ENCODE peak calls at places on chromosomes 2 and 18, in ten cellular contexts. One of them, this sample, is unnamed.

GRCh38 chr2:237179161-237179560 is 93.5 kb downstream of the COPS8 start:
- DNase-seq in NCI-H1436: no peak
- DNase-seq in stimulated activated naive B cell treated with anti-CD40 and anti-IgM and Interleukin-4, amounts not matched to agents 10 μg/mL and 1 μg/mL and 100 μg/mL, for 72 hours: no peak
- DNase-seq in T-helper 2 cell: no peak
- DNase-seq in HS-5: no peak
- DNase-seq in gastrocnemius medialis: no peak
- DNase-seq in pons: no peak
- DNase-seq in iris pigment epithelial cell: no peak
- DNase-seq in effector memory CD8-positive, alpha-beta T cell: no peak
- DNase-seq in smooth muscle cell of the brain vasculature: no peak
- DNase-seq in this sample: no peak

GRCh38 chr2:208253518-208254117 is 1.3 kb downstream of the IDH1 start:
- DNase-seq in NCI-H1436: no peak
- DNase-seq in stimulated activated naive B cell treated with anti-CD40 and anti-IgM and Interleukin-4, amounts not matched to agents 10 μg/mL and 1 μg/mL and 100 μg/mL, for 72 hours: no peak
- DNase-seq in T-helper 2 cell: no peak
- DNase-seq in HS-5: no peak
- DNase-seq in gastrocnemius medialis: no peak
- DNase-seq in pons: no peak
- DNase-seq in iris pigment epithelial cell: no peak
- DNase-seq in effector memory CD8-positive, alpha-beta T cell: no peak
- DNase-seq in smooth muscle cell of the brain vasculature: no peak
- DNase-seq in this sample: peak

GRCh38 chr2:15812187-15812830 is 128.0 kb upstream of the MYCN start:
- DNase-seq in NCI-H1436: no peak
- DNase-seq in stimulated activated naive B cell treated with anti-CD40 and anti-IgM and Interleukin-4, amounts not matched to agents 10 μg/mL and 1 μg/mL and 100 μg/mL, for 72 hours: no peak
- DNase-seq in T-helper 2 cell: no peak
- DNase-seq in HS-5: no peak
- DNase-seq in gastrocnemius medialis: no peak
- DNase-seq in pons: no peak
- DNase-seq in iris pigment epithelial cell: no peak
- DNase-seq in effector memory CD8-positive, alpha-beta T cell: no peak
- DNase-seq in smooth muscle cell of the brain vasculature: no peak
- DNase-seq in this sample: no peak

GRCh38 chr2:85888020-85888744 is 608 bp downstream of the ST3GAL5 start:
- DNase-seq in NCI-H1436: no peak
- DNase-seq in stimulated activated naive B cell treated with anti-CD40 and anti-IgM and Interleukin-4, amounts not matched to agents 10 μg/mL and 1 μg/mL and 100 μg/mL, for 72 hours: peak
- DNase-seq in T-helper 2 cell: peak
- DNase-seq in HS-5: no peak
- DNase-seq in gastrocnemius medialis: no peak
- DNase-seq in pons: no peak
- DNase-seq in iris pigment epithelial cell: peak
- DNase-seq in effector memory CD8-positive, alpha-beta T cell: peak
- DNase-seq in smooth muscle cell of the brain vasculature: no peak
- DNase-seq in this sample: no peak

GRCh38 chr2:68052717-68053422 is 9.9 kb downstream of the C1D start:
- DNase-seq in NCI-H1436: no peak
- DNase-seq in stimulated activated naive B cell treated with anti-CD40 and anti-IgM and Interleukin-4, amounts not matched to agents 10 μg/mL and 1 μg/mL and 100 μg/mL, for 72 hours: no peak
- DNase-seq in T-helper 2 cell: no peak
- DNase-seq in HS-5: no peak
- DNase-seq in gastrocnemius medialis: no peak
- DNase-seq in pons: no peak
- DNase-seq in iris pigment epithelial cell: peak
- DNase-seq in effector memory CD8-positive, alpha-beta T cell: no peak
- DNase-seq in smooth muscle cell of the brain vasculature: no peak
- DNase-seq in this sample: no peak

GRCh38 chr2:215614296-215614695 is 178.4 kb upstream of the FN1 start:
- DNase-seq in NCI-H1436: no peak
- DNase-seq in stimulated activated naive B cell treated with anti-CD40 and anti-IgM and Interleukin-4, amounts not matched to agents 10 μg/mL and 1 μg/mL and 100 μg/mL, for 72 hours: no peak
- DNase-seq in T-helper 2 cell: no peak
- DNase-seq in HS-5: no peak
- DNase-seq in gastrocnemius medialis: no peak
- DNase-seq in pons: no peak
- DNase-seq in iris pigment epithelial cell: no peak
- DNase-seq in effector memory CD8-positive, alpha-beta T cell: no peak
- DNase-seq in smooth muscle cell of the brain vasculature: no peak
- DNase-seq in this sample: no peak

GRCh38 chr2:9207641-9208301 is 1.2 kb downstream of the ASAP2 start:
- DNase-seq in NCI-H1436: peak
- DNase-seq in stimulated activated naive B cell treated with anti-CD40 and anti-IgM and Interleukin-4, amounts not matched to agents 10 μg/mL and 1 μg/mL and 100 μg/mL, for 72 hours: no peak
- DNase-seq in T-helper 2 cell: peak
- DNase-seq in HS-5: no peak
- DNase-seq in gastrocnemius medialis: no peak
- DNase-seq in pons: no peak
- DNase-seq in iris pigment epithelial cell: peak
- DNase-seq in effector memory CD8-positive, alpha-beta T cell: no peak
- DNase-seq in smooth muscle cell of the brain vasculature: no peak
- DNase-seq in this sample: peak

GRCh38 chr18:60905699-60906098 is 427.5 kb upstream of the CDH20 start:
- DNase-seq in NCI-H1436: no peak
- DNase-seq in stimulated activated naive B cell treated with anti-CD40 and anti-IgM and Interleukin-4, amounts not matched to agents 10 μg/mL and 1 μg/mL and 100 μg/mL, for 72 hours: no peak
- DNase-seq in T-helper 2 cell: no peak
- DNase-seq in HS-5: no peak
- DNase-seq in gastrocnemius medialis: no peak
- DNase-seq in pons: no peak
- DNase-seq in iris pigment epithelial cell: peak
- DNase-seq in effector memory CD8-positive, alpha-beta T cell: no peak
- DNase-seq in smooth muscle cell of the brain vasculature: no peak
- DNase-seq in this sample: no peak

GRCh38 chr2:215994901-215995300 is 18.4 kb downstream of the MREG start:
- DNase-seq in NCI-H1436: no peak
- DNase-seq in stimulated activated naive B cell treated with anti-CD40 and anti-IgM and Interleukin-4, amounts not matched to agents 10 μg/mL and 1 μg/mL and 100 μg/mL, for 72 hours: no peak
- DNase-seq in T-helper 2 cell: no peak
- DNase-seq in HS-5: no peak
- DNase-seq in gastrocnemius medialis: no peak
- DNase-seq in pons: no peak
- DNase-seq in iris pigment epithelial cell: no peak
- DNase-seq in effector memory CD8-positive, alpha-beta T cell: no peak
- DNase-seq in smooth muscle cell of the brain vasculature: no peak
- DNase-seq in this sample: no peak

GRCh38 chr2:85811173-85811849 is 57.5 kb downstream of the ATOH8 start:
- DNase-seq in NCI-H1436: no peak
- DNase-seq in stimulated activated naive B cell treated with anti-CD40 and anti-IgM and Interleukin-4, amounts not matched to agents 10 μg/mL and 1 μg/mL and 100 μg/mL, for 72 hours: no peak
- DNase-seq in T-helper 2 cell: no peak
- DNase-seq in HS-5: no peak
- DNase-seq in gastrocnemius medialis: no peak
- DNase-seq in pons: no peak
- DNase-seq in iris pigment epithelial cell: peak
- DNase-seq in effector memory CD8-positive, alpha-beta T cell: no peak
- DNase-seq in smooth muscle cell of the brain vasculature: no peak
- DNase-seq in this sample: no peak

GRCh38 chr2:120350125-120350524 is 4.2 kb downstream of the INHBB start:
- DNase-seq in NCI-H1436: no peak
- DNase-seq in stimulated activated naive B cell treated with anti-CD40 and anti-IgM and Interleukin-4, amounts not matched to agents 10 μg/mL and 1 μg/mL and 100 μg/mL, for 72 hours: no peak
- DNase-seq in T-helper 2 cell: no peak
- DNase-seq in HS-5: no peak
- DNase-seq in gastrocnemius medialis: no peak
- DNase-seq in pons: no peak
- DNase-seq in iris pigment epithelial cell: no peak
- DNase-seq in effector memory CD8-positive, alpha-beta T cell: no peak
- DNase-seq in smooth muscle cell of the brain vasculature: no peak
- DNase-seq in this sample: no peak

GRCh38 chr18:38563396-38563980 is 997.9 kb upstream of the CELF4 start:
- DNase-seq in NCI-H1436: no peak
- DNase-seq in stimulated activated naive B cell treated with anti-CD40 and anti-IgM and Interleukin-4, amounts not matched to agents 10 μg/mL and 1 μg/mL and 100 μg/mL, for 72 hours: no peak
- DNase-seq in T-helper 2 cell: no peak
- DNase-seq in HS-5: no peak
- DNase-seq in gastrocnemius medialis: no peak
- DNase-seq in pons: no peak
- DNase-seq in iris pigment epithelial cell: no peak
- DNase-seq in effector memory CD8-positive, alpha-beta T cell: no peak
- DNase-seq in smooth muscle cell of the brain vasculature: no peak
- DNase-seq in this sample: peak

GRCh38 chr18:49849331-49850217 is 36.2 kb upstream of the ACAA2 start:
- DNase-seq in NCI-H1436: peak
- DNase-seq in stimulated activated naive B cell treated with anti-CD40 and anti-IgM and Interleukin-4, amounts not matched to agents 10 μg/mL and 1 μg/mL and 100 μg/mL, for 72 hours: no peak
- DNase-seq in T-helper 2 cell: no peak
- DNase-seq in HS-5: peak
- DNase-seq in gastrocnemius medialis: no peak
- DNase-seq in pons: no peak
- DNase-seq in iris pigment epithelial cell: peak
- DNase-seq in effector memory CD8-positive, alpha-beta T cell: no peak
- DNase-seq in smooth muscle cell of the brain vasculature: peak
- DNase-seq in this sample: peak

GRCh38 chr2:30301551-30301950 is 70.2 kb downstream of the LBH start:
- DNase-seq in NCI-H1436: no peak
- DNase-seq in stimulated activated naive B cell treated with anti-CD40 and anti-IgM and Interleukin-4, amounts not matched to agents 10 μg/mL and 1 μg/mL and 100 μg/mL, for 72 hours: no peak
- DNase-seq in T-helper 2 cell: no peak
- DNase-seq in HS-5: no peak
- DNase-seq in gastrocnemius medialis: no peak
- DNase-seq in pons: no peak
- DNase-seq in iris pigment epithelial cell: peak
- DNase-seq in effector memory CD8-positive, alpha-beta T cell: no peak
- DNase-seq in smooth muscle cell of the brain vasculature: no peak
- DNase-seq in this sample: no peak

GRCh38 chr2:238818576-238818975 is 29.3 kb upstream of the TWIST2 start:
- DNase-seq in NCI-H1436: no peak
- DNase-seq in stimulated activated naive B cell treated with anti-CD40 and anti-IgM and Interleukin-4, amounts not matched to agents 10 μg/mL and 1 μg/mL and 100 μg/mL, for 72 hours: no peak
- DNase-seq in T-helper 2 cell: no peak
- DNase-seq in HS-5: no peak
- DNase-seq in gastrocnemius medialis: no peak
- DNase-seq in pons: no peak
- DNase-seq in iris pigment epithelial cell: no peak
- DNase-seq in effector memory CD8-positive, alpha-beta T cell: no peak
- DNase-seq in smooth muscle cell of the brain vasculature: no peak
- DNase-seq in this sample: peak

GRCh38 chr18:30763913-30764350 is 278.6 kb downstream of the DSC3 start:
- DNase-seq in NCI-H1436: no peak
- DNase-seq in stimulated activated naive B cell treated with anti-CD40 and anti-IgM and Interleukin-4, amounts not matched to agents 10 μg/mL and 1 μg/mL and 100 μg/mL, for 72 hours: no peak
- DNase-seq in T-helper 2 cell: no peak
- DNase-seq in HS-5: no peak
- DNase-seq in gastrocnemius medialis: no peak
- DNase-seq in pons: no peak
- DNase-seq in iris pigment epithelial cell: no peak
- DNase-seq in effector memory CD8-positive, alpha-beta T cell: no peak
- DNase-seq in smooth muscle cell of the brain vasculature: no peak
- DNase-seq in this sample: no peak

GRCh38 chr18:61954347-61954746 is 61.5 kb upstream of the RNF152 start:
- DNase-seq in NCI-H1436: no peak
- DNase-seq in stimulated activated naive B cell treated with anti-CD40 and anti-IgM and Interleukin-4, amounts not matched to agents 10 μg/mL and 1 μg/mL and 100 μg/mL, for 72 hours: no peak
- DNase-seq in T-helper 2 cell: no peak
- DNase-seq in HS-5: no peak
- DNase-seq in gastrocnemius medialis: no peak
- DNase-seq in pons: no peak
- DNase-seq in iris pigment epithelial cell: no peak
- DNase-seq in effector memory CD8-positive, alpha-beta T cell: no peak
- DNase-seq in smooth muscle cell of the brain vasculature: no peak
- DNase-seq in this sample: no peak

GRCh38 chr2:174337337-174338154 is 2.8 kb downstream of the SP9 start:
- DNase-seq in NCI-H1436: no peak
- DNase-seq in stimulated activated naive B cell treated with anti-CD40 and anti-IgM and Interleukin-4, amounts not matched to agents 10 μg/mL and 1 μg/mL and 100 μg/mL, for 72 hours: no peak
- DNase-seq in T-helper 2 cell: peak
- DNase-seq in HS-5: no peak
- DNase-seq in gastrocnemius medialis: no peak
- DNase-seq in pons: no peak
- DNase-seq in iris pigment epithelial cell: no peak
- DNase-seq in effector memory CD8-positive, alpha-beta T cell: no peak
- DNase-seq in smooth muscle cell of the brain vasculature: no peak
- DNase-seq in this sample: no peak

GRCh38 chr2:71880287-71880686 is 267.4 kb downstream of the CYP26B1 start:
- DNase-seq in NCI-H1436: no peak
- DNase-seq in stimulated activated naive B cell treated with anti-CD40 and anti-IgM and Interleukin-4, amounts not matched to agents 10 μg/mL and 1 μg/mL and 100 μg/mL, for 72 hours: no peak
- DNase-seq in T-helper 2 cell: no peak
- DNase-seq in HS-5: no peak
- DNase-seq in gastrocnemius medialis: no peak
- DNase-seq in pons: no peak
- DNase-seq in iris pigment epithelial cell: no peak
- DNase-seq in effector memory CD8-positive, alpha-beta T cell: no peak
- DNase-seq in smooth muscle cell of the brain vasculature: no peak
- DNase-seq in this sample: no peak

GRCh38 chr2:23673830-23674679 is 252.9 kb downstream of the ATAD2B start:
- DNase-seq in NCI-H1436: no peak
- DNase-seq in stimulated activated naive B cell treated with anti-CD40 and anti-IgM and Interleukin-4, amounts not matched to agents 10 μg/mL and 1 μg/mL and 100 μg/mL, for 72 hours: no peak
- DNase-seq in T-helper 2 cell: peak
- DNase-seq in HS-5: no peak
- DNase-seq in gastrocnemius medialis: no peak
- DNase-seq in pons: no peak
- DNase-seq in iris pigment epithelial cell: no peak
- DNase-seq in effector memory CD8-positive, alpha-beta T cell: no peak
- DNase-seq in smooth muscle cell of the brain vasculature: no peak
- DNase-seq in this sample: peak

GRCh38 chr18:5628512-5629255 is 84.9 kb upstream of the EPB41L3 start:
- DNase-seq in NCI-H1436: no peak
- DNase-seq in stimulated activated naive B cell treated with anti-CD40 and anti-IgM and Interleukin-4, amounts not matched to agents 10 μg/mL and 1 μg/mL and 100 μg/mL, for 72 hours: peak
- DNase-seq in T-helper 2 cell: peak
- DNase-seq in HS-5: no peak
- DNase-seq in gastrocnemius medialis: peak
- DNase-seq in pons: no peak
- DNase-seq in iris pigment epithelial cell: peak
- DNase-seq in effector memory CD8-positive, alpha-beta T cell: no peak
- DNase-seq in smooth muscle cell of the brain vasculature: no peak
- DNase-seq in this sample: no peak

GRCh38 chr18:79167526-79168190 is 98.5 kb downstream of the ATP9B start:
- DNase-seq in NCI-H1436: no peak
- DNase-seq in stimulated activated naive B cell treated with anti-CD40 and anti-IgM and Interleukin-4, amounts not matched to agents 10 μg/mL and 1 μg/mL and 100 μg/mL, for 72 hours: no peak
- DNase-seq in T-helper 2 cell: no peak
- DNase-seq in HS-5: no peak
- DNase-seq in gastrocnemius medialis: no peak
- DNase-seq in pons: no peak
- DNase-seq in iris pigment epithelial cell: no peak
- DNase-seq in effector memory CD8-positive, alpha-beta T cell: no peak
- DNase-seq in smooth muscle cell of the brain vasculature: no peak
- DNase-seq in this sample: no peak

GRCh38 chr2:136182315-136182714 is 64.4 kb upstream of the CXCR4 start:
- DNase-seq in NCI-H1436: no peak
- DNase-seq in stimulated activated naive B cell treated with anti-CD40 and anti-IgM and Interleukin-4, amounts not matched to agents 10 μg/mL and 1 μg/mL and 100 μg/mL, for 72 hours: no peak
- DNase-seq in T-helper 2 cell: no peak
- DNase-seq in HS-5: no peak
- DNase-seq in gastrocnemius medialis: no peak
- DNase-seq in pons: no peak
- DNase-seq in iris pigment epithelial cell: no peak
- DNase-seq in effector memory CD8-positive, alpha-beta T cell: no peak
- DNase-seq in smooth muscle cell of the brain vasculature: no peak
- DNase-seq in this sample: no peak

GRCh38 chr2:43279317-43279840 is 53.0 kb upstream of the ZFP36L2 start:
- DNase-seq in NCI-H1436: no peak
- DNase-seq in stimulated activated naive B cell treated with anti-CD40 and anti-IgM and Interleukin-4, amounts not matched to agents 10 μg/mL and 1 μg/mL and 100 μg/mL, for 72 hours: no peak
- DNase-seq in T-helper 2 cell: no peak
- DNase-seq in HS-5: no peak
- DNase-seq in gastrocnemius medialis: no peak
- DNase-seq in pons: no peak
- DNase-seq in iris pigment epithelial cell: no peak
- DNase-seq in effector memory CD8-positive, alpha-beta T cell: no peak
- DNase-seq in smooth muscle cell of the brain vasculature: no peak
- DNase-seq in this sample: no peak

GRCh38 chr2:161223139-161223732 is 63.0 kb downstream of the TANK start:
- DNase-seq in NCI-H1436: peak
- DNase-seq in stimulated activated naive B cell treated with anti-CD40 and anti-IgM and Interleukin-4, amounts not matched to agents 10 μg/mL and 1 μg/mL and 100 μg/mL, for 72 hours: no peak
- DNase-seq in T-helper 2 cell: peak
- DNase-seq in HS-5: no peak
- DNase-seq in gastrocnemius medialis: no peak
- DNase-seq in pons: peak
- DNase-seq in iris pigment epithelial cell: peak
- DNase-seq in effector memory CD8-positive, alpha-beta T cell: peak
- DNase-seq in smooth muscle cell of the brain vasculature: peak
- DNase-seq in this sample: peak

GRCh38 chr18:70422061-70422965 is 133.5 kb downstream of the SOCS6 start:
- DNase-seq in NCI-H1436: no peak
- DNase-seq in stimulated activated naive B cell treated with anti-CD40 and anti-IgM and Interleukin-4, amounts not matched to agents 10 μg/mL and 1 μg/mL and 100 μg/mL, for 72 hours: no peak
- DNase-seq in T-helper 2 cell: no peak
- DNase-seq in HS-5: peak
- DNase-seq in gastrocnemius medialis: peak
- DNase-seq in pons: peak
- DNase-seq in iris pigment epithelial cell: peak
- DNase-seq in effector memory CD8-positive, alpha-beta T cell: no peak
- DNase-seq in smooth muscle cell of the brain vasculature: peak
- DNase-seq in this sample: peak

GRCh38 chr18:60975419-60975818 is 357.8 kb upstream of the CDH20 start:
- DNase-seq in NCI-H1436: no peak
- DNase-seq in stimulated activated naive B cell treated with anti-CD40 and anti-IgM and Interleukin-4, amounts not matched to agents 10 μg/mL and 1 μg/mL and 100 μg/mL, for 72 hours: no peak
- DNase-seq in T-helper 2 cell: no peak
- DNase-seq in HS-5: no peak
- DNase-seq in gastrocnemius medialis: no peak
- DNase-seq in pons: no peak
- DNase-seq in iris pigment epithelial cell: no peak
- DNase-seq in effector memory CD8-positive, alpha-beta T cell: no peak
- DNase-seq in smooth muscle cell of the brain vasculature: no peak
- DNase-seq in this sample: no peak

GRCh38 chr18:7535436-7536190 is 31.5 kb upstream of the PTPRM start:
- DNase-seq in NCI-H1436: no peak
- DNase-seq in stimulated activated naive B cell treated with anti-CD40 and anti-IgM and Interleukin-4, amounts not matched to agents 10 μg/mL and 1 μg/mL and 100 μg/mL, for 72 hours: no peak
- DNase-seq in T-helper 2 cell: no peak
- DNase-seq in HS-5: peak
- DNase-seq in gastrocnemius medialis: no peak
- DNase-seq in pons: no peak
- DNase-seq in iris pigment epithelial cell: peak
- DNase-seq in effector memory CD8-positive, alpha-beta T cell: no peak
- DNase-seq in smooth muscle cell of the brain vasculature: no peak
- DNase-seq in this sample: no peak

This sample was measured in RKO.